ENCODE peak calls at places on chromosome 9, in five cellular contexts. Y is OCI-LY7, T is fibroblast of villous mesenchyme, C is HCT116, L is WTC11. V is an unnamed sample.

GRCh38 chr9:36896296-36896695 is 137.8 kb downstream of the PAX5 start:
- DNase-seq in Y (no peak), T (no peak), C (no peak), L (no peak), V (no peak)

GRCh38 chr9:137534256-137535119 is 15.7 kb downstream of the PNPLA7 start:
- DNase-seq in Y (peak; percentile 77), T (peak; percentile 76), C (peak; percentile 59), L (no peak), V (peak; percentile 49)

GRCh38 chr9:2179557-2179956 is 164.4 kb downstream of the SMARCA2 start:
- DNase-seq in Y (peak; percentile 26), T (no peak), C (no peak), L (no peak), V (no peak)

GRCh38 chr9:14018061-14018460 is 295.9 kb downstream of the NFIB start:
- DNase-seq in Y (no peak), T (peak; percentile 92), C (no peak), L (no peak), V (no peak)

GRCh38 chr9:81826541-81826906 is 101.7 kb upstream of the SPATA31D4 start:
- DNase-seq in Y (no peak), T (no peak), C (no peak), L (no peak), V (no peak)

GRCh38 chr9:85322592-85322991 is 419.2 kb downstream of the AGTPBP1 start:
- DNase-seq in Y (no peak), T (no peak), C (no peak), L (no peak), V (no peak)

GRCh38 chr9:120868676-120869359 is 8.2 kb downstream of the PHF19 start:
- DNase-seq in Y (peak; percentile 95), T (peak; percentile 96), C (peak; percentile 94), L (peak; percentile 98), V (peak; percentile 98)

GRCh38 chr9:91948423-91949292 is 1.4 kb downstream of the ROR2 start:
- DNase-seq in Y (no peak), T (peak; percentile 70), C (peak; percentile 65), L (peak; percentile 77), V (peak; percentile 51)

GRCh38 chr9:128607642-128608350 is 48.9 kb downstream of the DYNC2I2 start:
- DNase-seq in Y (no peak), T (peak; percentile 21), C (no peak), L (no peak), V (no peak)

GRCh38 chr9:25397746-25398145 is 280.5 kb downstream of the TUSC1 start:
- DNase-seq in Y (no peak), T (no peak), C (no peak), L (no peak), V (no peak)

GRCh38 chr9:76032652-76033373 is 142.3 kb downstream of the PCSK5 start:
- DNase-seq in Y (no peak), T (no peak), C (no peak), L (no peak), V (no peak)

GRCh38 chr9:503881-504852 is 289.5 kb downstream of the DOCK8 start:
- DNase-seq in Y (peak; percentile 91), T (peak; percentile 31), C (peak; percentile 43), L (peak; percentile 80), V (peak; percentile 70)

GRCh38 chr9:121285835-121286687 is 18.1 kb downstream of the GSN start:
- DNase-seq in Y (no peak), T (peak; percentile 79), C (peak; percentile 64), L (peak; percentile 28), V (no peak)

GRCh38 chr9:133664651-133665050 is 28.5 kb downstream of the DBH start:
- DNase-seq in Y (no peak), T (no peak), C (no peak), L (no peak), V (no peak)
- TF ChIP-seq CTCF in Y (peak; percentile 57), T (peak; percentile 19), C (no peak), L (no peak), V (no peak)

GRCh38 chr9:27548055-27548741 is 18.6 kb upstream of the MOB3B start:
- DNase-seq in Y (peak; percentile 18), T (peak; percentile 63), C (peak; percentile 19), L (no peak), V (no peak)
- TF ChIP-seq CTCF in Y (peak; percentile 68), T (peak; percentile 48), C (peak; percentile 21), L (peak; percentile 45), V (peak; percentile 52)

GRCh38 chr9:100511205-100511604 is 38.3 kb downstream of the TMEFF1 start:
- DNase-seq in Y (no peak), T (no peak), C (no peak), L (no peak), V (no peak)

GRCh38 chr9:100499866-100500265 is 26.9 kb downstream of the TMEFF1 start:
- DNase-seq in Y (no peak), T (no peak), C (no peak), L (no peak), V (no peak)

GRCh38 chr9:100505564-100506159 is 32.7 kb downstream of the TMEFF1 start:
- DNase-seq in Y (peak; percentile 75), T (peak; percentile 59), C (peak; percentile 61), L (peak; percentile 93), V (peak; percentile 89)
- TF ChIP-seq CTCF in Y (peak; percentile 99), T (peak; percentile 85), C (peak; percentile 96), L (peak; percentile 66), V (peak; percentile 90)

GRCh38 chr9:21585756-21586752 is 103.9 kb upstream of the IFNE start:
- DNase-seq in Y (no peak), T (peak; percentile 39), C (no peak), L (no peak), V (no peak)
- TF ChIP-seq CTCF in Y (no peak), T (peak; percentile 46), C (no peak), L (no peak), V (no peak)

DNA sequence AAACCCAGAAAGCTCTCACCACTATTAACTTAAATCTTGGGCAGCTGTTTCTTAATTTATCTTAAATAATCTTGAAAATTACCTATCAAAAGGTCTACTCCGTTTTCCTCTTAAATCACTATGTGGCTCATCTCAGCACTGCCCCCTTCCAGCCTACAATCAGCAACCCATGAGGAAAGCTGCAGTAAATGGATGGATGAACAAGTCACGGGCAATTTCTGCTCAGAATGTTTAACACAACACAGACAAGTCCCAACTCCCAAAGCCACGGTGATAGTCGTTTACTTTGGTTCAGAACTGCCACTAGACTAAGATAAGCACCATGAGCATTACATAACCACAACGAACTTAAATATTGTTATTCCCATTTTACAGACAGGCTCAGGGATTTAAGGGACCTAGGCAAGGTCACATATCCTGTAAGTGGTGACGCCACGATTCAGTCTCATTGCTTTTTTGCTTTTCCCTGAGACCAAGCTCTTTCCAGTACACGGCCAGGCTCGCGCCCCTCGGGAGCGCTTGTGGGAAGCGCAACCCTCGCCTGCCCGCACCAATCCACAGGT is 2.0 kb upstream of the SMIM27 start:
- DNase-seq in Y (peak; percentile 9), T (peak; percentile 44), C (no peak), L (no peak), V (no peak)
- TF ChIP-seq CTCF in Y (no peak), T (peak; percentile 23), C (no peak), L (no peak), V (no peak)

DNA sequence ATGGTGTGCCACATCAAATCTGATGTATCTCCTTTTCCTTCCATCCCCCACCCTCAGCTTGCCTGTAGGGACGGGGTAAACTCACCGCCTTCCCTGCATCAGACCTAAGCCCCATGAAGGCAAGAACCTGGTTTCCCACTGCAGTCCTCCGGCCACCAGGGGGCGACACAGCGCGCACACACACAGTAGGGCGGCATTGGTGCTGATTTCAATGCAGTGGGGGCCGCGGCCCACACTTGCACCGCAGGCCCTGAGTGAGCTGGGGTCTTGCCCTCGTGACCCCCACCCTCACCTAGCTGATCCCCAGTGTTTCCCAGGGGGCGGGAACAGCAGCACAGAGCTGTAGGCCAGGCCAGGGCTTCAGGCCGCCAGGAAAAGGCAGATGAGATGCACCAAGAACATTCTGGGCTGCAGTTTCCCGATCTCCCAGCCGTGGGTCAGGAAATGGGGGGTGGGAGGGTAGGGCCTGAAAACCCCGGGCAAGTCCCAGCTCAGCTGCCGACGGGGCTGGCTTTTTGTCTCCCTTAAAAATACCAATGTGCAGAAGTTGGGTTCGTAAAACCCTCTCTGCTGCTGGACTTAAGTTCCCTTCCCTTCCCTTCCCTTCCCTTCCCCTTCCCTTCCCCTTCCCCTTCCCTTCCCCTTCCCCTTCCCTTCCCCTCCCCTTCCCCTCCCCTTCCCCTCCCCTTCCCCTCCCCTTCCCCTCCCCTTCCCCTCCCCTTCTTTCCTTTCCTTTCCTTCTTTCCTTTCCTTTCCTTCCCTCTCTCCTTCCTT is 19.5 kb downstream of the FAM163B start:
- DNase-seq in Y (peak; percentile 66), T (no peak), C (peak; percentile 40), L (peak; percentile 79), V (peak; percentile 69)
- TF ChIP-seq CTCF in Y (peak; percentile 93), T (peak; percentile 55), C (peak; percentile 97), L (peak; percentile 92), V (peak; percentile 86)

GRCh38 chr9:132651259-132651658 is 18.5 kb downstream of the DDX31 start:
- DNase-seq in Y (peak; percentile 16), T (peak; percentile 96), C (no peak), L (no peak), V (peak; percentile 9)
- TF ChIP-seq CTCF in Y (peak; percentile 69), T (peak; percentile 70), C (peak; percentile 52), L (no peak), V (no peak)